ENCODE peak calls at places on chromosomes 2 and 18, in eight cellular contexts. One of them, this sample, is unnamed.

GRCh38 chr2:156589381-156590079 is 153.4 kb downstream of the GPD2 start:
- DNase-seq in breast epithelium: no peak
- DNase-seq in hepatocyte: peak; percentile 61
- DNase-seq in cardiac muscle cell: peak; percentile 44
- DNase-seq in tibial nerve: no peak
- DNase-seq in right lobe of liver: no peak
- DNase-seq in adrenal gland: peak; percentile 22
- DNase-seq in endodermal cell: no peak
- DNase-seq in this sample: no peak

GRCh38 chr18:5937086-5937485 is 41.8 kb upstream of the TMEM200C start:
- DNase-seq in breast epithelium: no peak
- DNase-seq in hepatocyte: no peak
- DNase-seq in cardiac muscle cell: no peak
- DNase-seq in tibial nerve: no peak
- DNase-seq in right lobe of liver: no peak
- DNase-seq in adrenal gland: no peak
- DNase-seq in endodermal cell: no peak
- DNase-seq in this sample: no peak

GRCh38 chr18:7017013-7017412 is 100.6 kb downstream of the LAMA1 start:
- DNase-seq in breast epithelium: no peak
- DNase-seq in hepatocyte: no peak
- DNase-seq in cardiac muscle cell: no peak
- DNase-seq in tibial nerve: no peak
- DNase-seq in right lobe of liver: no peak
- DNase-seq in adrenal gland: no peak
- DNase-seq in endodermal cell: no peak
- DNase-seq in this sample: no peak

GRCh38 chr18:26741041-26741440 is 124.5 kb downstream of the AQP4 start:
- DNase-seq in breast epithelium: no peak
- DNase-seq in hepatocyte: no peak
- DNase-seq in cardiac muscle cell: no peak
- DNase-seq in tibial nerve: no peak
- DNase-seq in right lobe of liver: no peak
- DNase-seq in adrenal gland: peak; percentile 36
- DNase-seq in endodermal cell: no peak
- DNase-seq in this sample: no peak

GRCh38 chr2:240855670-240856069 is 13.0 kb upstream of the AGXT start:
- DNase-seq in breast epithelium: no peak
- DNase-seq in hepatocyte: no peak
- DNase-seq in cardiac muscle cell: no peak
- DNase-seq in tibial nerve: no peak
- DNase-seq in right lobe of liver: no peak
- DNase-seq in adrenal gland: no peak
- DNase-seq in endodermal cell: no peak
- DNase-seq in this sample: no peak

GRCh38 chr2:1268034-1268433 is 145.2 kb upstream of the TPO start:
- DNase-seq in breast epithelium: no peak
- DNase-seq in hepatocyte: no peak
- DNase-seq in cardiac muscle cell: no peak
- DNase-seq in tibial nerve: no peak
- DNase-seq in right lobe of liver: no peak
- DNase-seq in adrenal gland: no peak
- DNase-seq in endodermal cell: no peak
- DNase-seq in this sample: no peak

GRCh38 chr2:132824716-132825115 is 154.7 kb upstream of the LYPD1 start:
- DNase-seq in breast epithelium: no peak
- DNase-seq in hepatocyte: no peak
- DNase-seq in cardiac muscle cell: no peak
- DNase-seq in tibial nerve: no peak
- DNase-seq in right lobe of liver: no peak
- DNase-seq in adrenal gland: no peak
- DNase-seq in endodermal cell: no peak
- DNase-seq in this sample: no peak

GRCh38 chr2:240902615-240903041 is 3.5 kb upstream of the CROCC2 start:
- DNase-seq in breast epithelium: no peak
- DNase-seq in hepatocyte: peak; percentile 42
- DNase-seq in cardiac muscle cell: no peak
- DNase-seq in tibial nerve: no peak
- DNase-seq in right lobe of liver: peak; percentile 4
- DNase-seq in adrenal gland: no peak
- DNase-seq in endodermal cell: peak; percentile 78
- DNase-seq in this sample: no peak

GRCh38 chr2:140338827-140339226 is 1558.6 kb upstream of the NXPH2 start:
- DNase-seq in breast epithelium: no peak
- DNase-seq in hepatocyte: no peak
- DNase-seq in cardiac muscle cell: no peak
- DNase-seq in tibial nerve: no peak
- DNase-seq in right lobe of liver: no peak
- DNase-seq in adrenal gland: no peak
- DNase-seq in endodermal cell: no peak
- DNase-seq in this sample: no peak

GRCh38 chr2:30910686-30911085 is 103.4 kb upstream of the CAPN13 start:
- DNase-seq in breast epithelium: no peak
- DNase-seq in hepatocyte: no peak
- DNase-seq in cardiac muscle cell: no peak
- DNase-seq in tibial nerve: no peak
- DNase-seq in right lobe of liver: no peak
- DNase-seq in adrenal gland: no peak
- DNase-seq in endodermal cell: no peak
- DNase-seq in this sample: no peak

GRCh38 chr2:102114851-102115497 is 27.6 kb upstream of the IL1R1 start:
- DNase-seq in breast epithelium: no peak
- DNase-seq in hepatocyte: no peak
- DNase-seq in cardiac muscle cell: no peak
- DNase-seq in tibial nerve: no peak
- DNase-seq in right lobe of liver: peak; percentile 44
- DNase-seq in adrenal gland: no peak
- DNase-seq in endodermal cell: no peak
- DNase-seq in this sample: no peak

GRCh38 chr18:44599409-44599808 is 81.3 kb upstream of the SETBP1 start:
- DNase-seq in breast epithelium: no peak
- DNase-seq in hepatocyte: peak; percentile 11
- DNase-seq in cardiac muscle cell: no peak
- DNase-seq in tibial nerve: no peak
- DNase-seq in right lobe of liver: no peak
- DNase-seq in adrenal gland: no peak
- DNase-seq in endodermal cell: peak; percentile 54
- DNase-seq in this sample: peak; percentile 75

GRCh38 chr2:56210291-56210690 is 26.5 kb downstream of the CCDC85A start:
- DNase-seq in breast epithelium: no peak
- DNase-seq in hepatocyte: no peak
- DNase-seq in cardiac muscle cell: no peak
- DNase-seq in tibial nerve: no peak
- DNase-seq in right lobe of liver: no peak
- DNase-seq in adrenal gland: no peak
- DNase-seq in endodermal cell: no peak
- DNase-seq in this sample: no peak

GRCh38 chr18:2846241-2846637 is 567 bp upstream of the EMILIN2 start:
- DNase-seq in breast epithelium: no peak
- DNase-seq in hepatocyte: peak; percentile 28
- DNase-seq in cardiac muscle cell: no peak
- DNase-seq in tibial nerve: no peak
- DNase-seq in right lobe of liver: no peak
- DNase-seq in adrenal gland: no peak
- DNase-seq in endodermal cell: peak; percentile 84
- DNase-seq in this sample: no peak

GRCh38 chr2:740446-741293 is 63.5 kb upstream of the TMEM18 start:
- DNase-seq in breast epithelium: peak; percentile 84
- DNase-seq in hepatocyte: peak; percentile 100
- DNase-seq in cardiac muscle cell: peak; percentile 94
- DNase-seq in tibial nerve: peak; percentile 41
- DNase-seq in right lobe of liver: peak; percentile 96
- DNase-seq in adrenal gland: peak; percentile 95
- DNase-seq in endodermal cell: peak; percentile 100
- DNase-seq in this sample: no peak

GRCh38 chr2:231523451-231524266 is 6.6 kb downstream of the NMUR1 start:
- DNase-seq in breast epithelium: no peak
- DNase-seq in hepatocyte: no peak
- DNase-seq in cardiac muscle cell: no peak
- DNase-seq in tibial nerve: no peak
- DNase-seq in right lobe of liver: no peak
- DNase-seq in adrenal gland: no peak
- DNase-seq in endodermal cell: no peak
- DNase-seq in this sample: no peak

GRCh38 chr2:2014251-2014761 is 270.0 kb upstream of the PXDN start:
- DNase-seq in breast epithelium: no peak
- DNase-seq in hepatocyte: no peak
- DNase-seq in cardiac muscle cell: no peak
- DNase-seq in tibial nerve: no peak
- DNase-seq in right lobe of liver: no peak
- DNase-seq in adrenal gland: no peak
- DNase-seq in endodermal cell: peak; percentile 46
- DNase-seq in this sample: no peak

DNA sequence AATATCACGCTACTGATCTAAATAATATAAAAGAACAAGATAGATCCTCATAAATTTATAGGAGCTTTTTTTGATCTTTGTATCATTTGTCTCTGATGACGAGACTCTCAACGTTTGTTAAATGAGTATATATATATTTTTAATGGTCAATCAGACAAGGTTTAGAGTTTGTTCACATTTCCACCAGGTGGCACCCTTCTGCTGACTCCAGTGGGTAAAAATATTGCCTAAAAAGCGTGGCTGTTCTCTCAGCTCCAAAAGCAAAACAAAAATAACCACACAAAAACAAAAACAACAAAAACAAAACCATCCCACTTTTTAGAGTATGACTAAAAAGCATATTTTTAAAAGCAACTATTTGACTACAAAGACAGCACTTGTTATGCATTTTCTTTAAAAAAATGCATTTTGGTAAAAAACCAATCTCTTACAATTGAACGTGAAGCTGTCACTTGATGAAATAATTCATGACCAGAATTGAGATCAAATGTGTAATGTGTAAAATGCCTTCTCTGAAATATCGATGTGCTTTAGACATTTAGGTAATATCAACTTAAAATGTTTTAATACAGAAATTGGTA is 723.2 kb downstream of the DPP10 start:
- DNase-seq in breast epithelium: no peak
- DNase-seq in hepatocyte: peak; percentile 68
- DNase-seq in cardiac muscle cell: peak; percentile 69
- DNase-seq in tibial nerve: peak; percentile 32
- DNase-seq in right lobe of liver: no peak
- DNase-seq in adrenal gland: peak; percentile 56
- DNase-seq in endodermal cell: no peak
- DNase-seq in this sample: no peak
- TF ChIP-seq CTCF in breast epithelium: no peak
- TF ChIP-seq CTCF in hepatocyte: peak; percentile 81
- TF ChIP-seq CTCF in cardiac muscle cell: peak; percentile 52
- TF ChIP-seq CTCF in tibial nerve: peak; percentile 39
- TF ChIP-seq CTCF in right lobe of liver: peak; percentile 44
- TF ChIP-seq CTCF in adrenal gland: peak; percentile 53
- TF ChIP-seq CTCF in endodermal cell: peak; percentile 88
- TF ChIP-seq CTCF in this sample: no peak

GRCh38 chr2:234996467-234997270 is 44.9 kb downstream of the SH3BP4 start:
- DNase-seq in breast epithelium: no peak
- DNase-seq in hepatocyte: no peak
- DNase-seq in cardiac muscle cell: peak; percentile 95
- DNase-seq in tibial nerve: no peak
- DNase-seq in right lobe of liver: no peak
- DNase-seq in adrenal gland: no peak
- DNase-seq in endodermal cell: peak; percentile 93
- DNase-seq in this sample: no peak
- H3K4me1 ChIP-seq in breast epithelium: no peaks in the 10 kb centered on the region
- H3K4me1 ChIP-seq in hepatocyte: peaks cover 63% of the 10 kb centered on the region
- H3K4me1 ChIP-seq in cardiac muscle cell: peaks cover 90% of the 10 kb centered on the region
- H3K4me1 ChIP-seq in tibial nerve: peaks cover 51% of the 10 kb centered on the region
- H3K4me1 ChIP-seq in right lobe of liver: no peaks in the 10 kb centered on the region
- H3K4me1 ChIP-seq in adrenal gland: no peaks in the 10 kb centered on the region
- H3K4me1 ChIP-seq in endodermal cell: peaks cover 56% of the 10 kb centered on the region
- H3K4me1 ChIP-seq in this sample: peaks cover 38% of the 10 kb centered on the region

GRCh38 chr18:79395761-79396404 is at the start of gene NFATC1:
- DNase-seq in breast epithelium: peak; percentile 80
- DNase-seq in hepatocyte: peak; percentile 86
- DNase-seq in cardiac muscle cell: peak; percentile 90
- DNase-seq in tibial nerve: peak; percentile 57
- DNase-seq in right lobe of liver: peak; percentile 72
- DNase-seq in adrenal gland: peak; percentile 68
- DNase-seq in endodermal cell: peak; percentile 93
- DNase-seq in this sample: no peak
- H3K27ac ChIP-seq in breast epithelium: peak within 1 kb of the TSS; percentile 97
- H3K27ac ChIP-seq in hepatocyte: peak within 1 kb of the TSS; percentile 67
- H3K27ac ChIP-seq in cardiac muscle cell: no peak within 1 kb of the TSS
- H3K27ac ChIP-seq in tibial nerve: peak within 1 kb of the TSS; percentile 98
- H3K27ac ChIP-seq in right lobe of liver: peak within 1 kb of the TSS; percentile 13
- H3K27ac ChIP-seq in adrenal gland: no peak within 1 kb of the TSS
- H3K27ac ChIP-seq in endodermal cell: no peak within 1 kb of the TSS
- H3K27ac ChIP-seq in this sample: peak within 1 kb of the TSS; percentile 98

DNA sequence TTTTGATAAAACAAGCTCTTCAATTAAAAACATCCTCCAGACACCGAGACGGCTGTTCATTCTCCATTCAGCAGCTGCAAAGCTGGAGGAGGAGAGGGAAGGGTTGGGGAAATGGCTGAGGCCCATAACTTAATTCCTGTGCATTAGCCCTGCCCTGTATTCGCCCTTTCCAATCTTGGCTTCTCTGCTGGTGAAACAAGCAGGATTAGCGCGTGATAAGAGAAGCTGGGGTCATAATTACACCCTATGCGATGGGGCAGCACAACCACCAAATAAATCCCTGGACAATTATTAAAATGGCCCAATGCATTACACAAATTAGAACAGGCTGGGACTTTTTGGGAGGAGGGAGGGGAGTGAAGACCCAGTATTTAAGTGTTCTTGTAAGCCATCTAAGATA is 176.5 kb upstream of the SKOR2 start:
- DNase-seq in breast epithelium: no peak
- DNase-seq in hepatocyte: no peak
- DNase-seq in cardiac muscle cell: no peak
- DNase-seq in tibial nerve: no peak
- DNase-seq in right lobe of liver: no peak
- DNase-seq in adrenal gland: no peak
- DNase-seq in endodermal cell: peak; percentile 1
- DNase-seq in this sample: no peak
- TF ChIP-seq CTCF in breast epithelium: no peak
- TF ChIP-seq CTCF in hepatocyte: no peak
- TF ChIP-seq CTCF in cardiac muscle cell: no peak
- TF ChIP-seq CTCF in tibial nerve: no peak
- TF ChIP-seq CTCF in right lobe of liver: no peak
- TF ChIP-seq CTCF in adrenal gland: no peak
- TF ChIP-seq CTCF in endodermal cell: no peak
- TF ChIP-seq CTCF in this sample: no peak

This sample was measured in ascending aorta.